ENCODE peak calls at places on chromosomes 12 and 14, in four cellular contexts. Y, T, N and V are unnamed samples.

GRCh38 chr14:103551338-103551762 is 11.1 kb downstream of the BAG5 start:
- DNase-seq in Y (peak; percentile 68), T (peak; percentile 94), N (no peak), V (peak; percentile 11)

GRCh38 chr12:12907552-12907951 is 16.2 kb downstream of the GPRC5A start:
- DNase-seq in Y (no peak), T (no peak), N (no peak), V (no peak)

GRCh38 chr14:103340480-103341212 is 6.6 kb downstream of the EIF5 start:
- DNase-seq in Y (no peak), T (no peak), N (no peak), V (no peak)

GRCh38 chr12:47017901-47018479 is 61.4 kb upstream of the PCED1B start:
- DNase-seq in Y (no peak), T (no peak), N (no peak), V (no peak)

GRCh38 chr12:108237272-108237671 is 101.8 kb downstream of the CMKLR1 start:
- DNase-seq in Y (peak; percentile 59), T (no peak), N (no peak), V (peak; percentile 19)

GRCh38 chr14:55107766-55108554 is 21.1 kb upstream of the LGALS3 start:
- DNase-seq in Y (peak; percentile 74), T (peak; percentile 96), N (peak; percentile 52), V (peak; percentile 96)

GRCh38 chr12:98418357-98419075 is 96.9 kb upstream of the TMPO start:
- DNase-seq in Y (peak; percentile 65), T (peak; percentile 95), N (no peak), V (peak; percentile 86)

GRCh38 chr14:65019944-65020566 is 33.4 kb downstream of the FNTB start:
- DNase-seq in Y (peak; percentile 45), T (peak; percentile 43), N (no peak), V (peak; percentile 44)

GRCh38 chr12:82174936-82175335 is 183.3 kb downstream of the CCDC59 start:
- DNase-seq in Y (no peak), T (no peak), N (no peak), V (no peak)

GRCh38 chr14:101962503-101962874 is 1.9 kb upstream of the DYNC1H1 start:
- DNase-seq in Y (no peak), T (peak; percentile 84), N (no peak), V (peak; percentile 96)

GRCh38 chr14:71943695-71944018 is 11.4 kb downstream of the RGS6 start:
- DNase-seq in Y (no peak), T (no peak), N (no peak), V (no peak)